ENCODE peak calls at places on chromosomes 7 and 10, in five cellular contexts. U is choroid plexus epithelial cell; O is ascending aorta; Z is CD8-positive, alpha-beta T cell; S is H1. R is an unnamed sample.

GRCh38 chr7:46291064-46291463 is 370.0 kb upstream of the IGFBP3 start:
- DNase-seq in O (no peak), S (no peak), Z (no peak), U (peak), R (peak)

GRCh38 chr7:101125989-101126650 is 784 bp upstream of the SERPINE1 start:
- DNase-seq in U (peak), O (no peak), S (no peak), Z (no peak), R (no peak)

GRCh38 chr7:149616898-149617297 is 119.3 kb upstream of the ZNF746 start:
- DNase-seq in Z (no peak), O (no peak), S (no peak), U (no peak), R (no peak)

GRCh38 chr10:6778992-6779701 is 199.1 kb upstream of the PRKCQ start:
- DNase-seq in O (no peak), Z (no peak), U (peak), S (no peak), R (peak)

GRCh38 chr7:130891254-130892094 is 157.5 kb upstream of the KLF14 start:
- DNase-seq in S (no peak), Z (no peak), O (no peak), U (peak), R (peak)

GRCh38 chr10:131155903-131156285 is 155.6 kb downstream of the TCERG1L start:
- DNase-seq in Z (no peak), S (no peak), O (no peak), U (no peak), R (no peak)

GRCh38 chr7:17654940-17655339 is 285.4 kb downstream of the SNX13 start:
- DNase-seq in S (no peak), O (no peak), U (no peak), Z (no peak), R (no peak)

GRCh38 chr10:57844387-57844998 is 423.2 kb downstream of the IPMK start:
- DNase-seq in O (no peak), Z (no peak), S (no peak), U (no peak), R (peak)

GRCh38 chr10:7484456-7485266 is 73.8 kb upstream of the SFMBT2 start:
- DNase-seq in S (no peak), O (no peak), Z (peak), U (no peak), R (no peak)

GRCh38 chr7:29807179-29807841 is 1.0 kb downstream of the WIPF3 start:
- DNase-seq in U (no peak), O (no peak), S (peak), Z (no peak), R (peak)

GRCh38 chr7:134562136-134562535 is 13.2 kb downstream of the AKR1B15 start:
- DNase-seq in S (no peak), U (peak), O (no peak), Z (no peak), R (no peak)

GRCh38 chr7:75572396-75572795 is 80.3 kb downstream of the SPDYE5 start:
- DNase-seq in Z (no peak), S (no peak), U (no peak), O (no peak), R (no peak)

GRCh38 chr7:154842608-154843007 is 160.3 kb downstream of the PAXIP1 start:
- DNase-seq in S (no peak), Z (no peak), U (no peak), O (no peak), R (no peak)

GRCh38 chr10:79238606-79239005 is 108.7 kb upstream of the PPIF start:
- DNase-seq in Z (no peak), S (no peak), O (no peak), U (no peak), R (no peak)

GRCh38 chr10:13891542-13892431 is 305.0 kb downstream of the PRPF18 start:
- DNase-seq in O (no peak), U (no peak), S (peak), Z (no peak), R (peak)

GRCh38 chr10:78475501-78475900 is 441.8 kb downstream of the RPS24 start:
- DNase-seq in S (no peak), O (no peak), U (no peak), Z (no peak), R (no peak)

GRCh38 chr10:89845541-89846275 is 144.3 kb downstream of the KIF20B start:
- DNase-seq in Z (no peak), O (no peak), U (peak), S (no peak), R (no peak)

GRCh38 chr10:71564221-71564820 is 155.3 kb downstream of the C10orf105 start:
- DNase-seq in Z (no peak), U (no peak), S (no peak), O (no peak), R (no peak)

GRCh38 chr10:109956454-109957091 is 33.3 kb upstream of the XPNPEP1 start:
- DNase-seq in Z (no peak), O (no peak), S (no peak), U (peak), R (peak)

GRCh38 chr7:50330254-50330653 is 25.7 kb downstream of the IKZF1 start:
- DNase-seq in Z (no peak), U (no peak), O (no peak), S (no peak), R (no peak)

GRCh38 chr10:62582804-62583208 is 208.6 kb downstream of the ZNF365 start:
- DNase-seq in U (peak), O (peak), S (no peak), Z (no peak), R (no peak)

GRCh38 chr10:74955796-74956195 is 129.4 kb downstream of the KAT6B start:
- DNase-seq in Z (no peak), S (no peak), U (no peak), O (no peak), R (peak)

GRCh38 chr7:80641548-80641947 is 3.1 kb downstream of the CD36 start:
- DNase-seq in U (no peak), O (no peak), Z (no peak), S (no peak), R (no peak)

GRCh38 chr10:103584216-103585010 is 90.9 kb downstream of the NEURL1 start:
- DNase-seq in Z (peak), S (no peak), U (no peak), O (no peak), R (peak)

GRCh38 chr7:115292381-115292780 is 370.5 kb downstream of the MDFIC start:
- DNase-seq in O (no peak), U (no peak), S (no peak), Z (no peak), R (no peak)

GRCh38 chr7:16822029-16822428 is 17.2 kb upstream of the AGR2 start:
- DNase-seq in S (no peak), U (no peak), Z (no peak), O (no peak), R (no peak)

GRCh38 chr7:25206765-25207164 is 21.5 kb downstream of the NPVF start:
- DNase-seq in U (no peak), S (no peak), O (no peak), Z (no peak), R (no peak)
- TF ChIP-seq CTCF in U (no peak), S (no peak), O (no peak), Z (no peak), R (no peak)

DNA sequence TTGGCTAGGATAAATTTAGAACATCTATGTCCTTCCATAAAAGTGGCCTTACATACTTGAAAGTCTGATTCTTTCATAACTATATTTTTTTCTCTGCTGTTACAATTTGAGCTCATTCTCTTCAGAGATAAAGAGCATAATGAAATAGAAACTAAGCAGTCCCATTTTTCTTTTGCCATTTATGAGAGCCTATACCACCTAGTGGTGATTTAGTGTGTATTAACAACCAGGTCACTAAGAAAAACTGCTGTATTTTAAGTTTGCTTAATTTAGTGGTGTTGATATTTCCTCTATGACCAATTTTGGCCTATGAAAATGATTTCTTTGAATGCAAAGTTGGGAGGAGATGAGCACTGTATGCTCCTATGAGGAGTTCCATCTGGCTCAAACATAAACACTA is 88.7 kb upstream of the ZWINT start:
- DNase-seq in S (no peak), U (peak), O (no peak), Z (no peak), R (no peak)
- TF ChIP-seq CTCF in S (no peak), U (no peak), O (no peak), Z (no peak), R (no peak)

GRCh38 chr7:111564078-111564477 is 1.8 kb upstream of the IMMP2L start:
- DNase-seq in S (no peak), Z (no peak), U (no peak), O (no peak), R (no peak)

GRCh38 chr7:111560773-111561658 is 1.3 kb downstream of the IMMP2L start:
- DNase-seq in Z (no peak), S (no peak), O (no peak), U (peak), R (peak)

GRCh38 chr7:111559665-111560064 is 2.6 kb downstream of the IMMP2L start:
- DNase-seq in S (no peak), O (no peak), U (no peak), Z (no peak), R (no peak)

GRCh38 chr7:111561659-111561908 is 708 bp downstream of the IMMP2L start:
- DNase-seq in O (no peak), Z (no peak), U (no peak), S (peak), R (no peak)

DNA sequence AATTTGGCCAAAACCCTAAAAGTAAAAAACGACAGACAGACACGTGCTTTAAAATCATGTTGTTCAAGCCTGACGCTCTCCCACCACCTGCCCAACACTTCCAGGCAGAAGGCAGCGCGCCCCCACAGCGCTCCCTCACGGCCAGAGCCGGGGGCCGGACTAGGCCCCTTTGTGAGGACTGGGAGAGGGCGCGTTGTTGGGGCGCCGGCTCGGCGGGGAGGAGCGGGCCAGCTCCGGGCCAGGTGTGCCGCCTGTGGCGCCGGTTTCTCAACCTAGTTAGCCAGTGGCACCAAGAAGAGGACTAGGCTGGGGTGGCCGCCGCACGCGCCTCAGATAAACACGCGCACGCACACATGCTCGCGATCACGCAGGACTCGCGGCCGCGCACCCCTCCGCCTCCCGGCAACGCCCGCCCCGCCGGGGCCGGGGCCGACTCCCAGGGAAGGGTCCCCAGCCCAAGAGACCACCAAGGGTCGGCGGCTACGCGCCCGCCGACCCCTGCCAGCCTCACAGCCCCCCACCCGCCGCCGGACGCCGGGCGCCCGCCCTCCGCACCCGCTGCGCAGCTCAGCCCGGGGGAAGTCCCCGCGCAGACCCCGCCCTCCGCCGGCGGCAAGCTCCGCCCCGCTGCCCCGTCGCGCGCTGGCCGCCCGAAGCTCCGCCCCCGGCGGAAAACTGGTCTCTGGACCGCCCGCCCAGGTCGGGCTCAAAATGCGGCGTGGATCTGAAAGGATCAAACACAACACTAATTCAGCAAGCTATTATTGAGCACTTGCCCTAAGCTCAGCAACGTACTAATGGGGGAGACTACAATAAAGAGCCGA is at the start of gene IMMP2L:
- DNase-seq in Z (peak), O (peak), U (peak), S (peak), R (peak)
- TF ChIP-seq CTCF in Z (peak), O (peak), U (peak), S (peak), R (peak)

GRCh38 chr10:16943301-16944080 is 126.3 kb upstream of the RSU1 start:
- DNase-seq in S (no peak), Z (no peak), O (no peak), U (peak), R (no peak)
- TF ChIP-seq CTCF in S (no peak), Z (no peak), O (peak), U (no peak), R (no peak)

DNA sequence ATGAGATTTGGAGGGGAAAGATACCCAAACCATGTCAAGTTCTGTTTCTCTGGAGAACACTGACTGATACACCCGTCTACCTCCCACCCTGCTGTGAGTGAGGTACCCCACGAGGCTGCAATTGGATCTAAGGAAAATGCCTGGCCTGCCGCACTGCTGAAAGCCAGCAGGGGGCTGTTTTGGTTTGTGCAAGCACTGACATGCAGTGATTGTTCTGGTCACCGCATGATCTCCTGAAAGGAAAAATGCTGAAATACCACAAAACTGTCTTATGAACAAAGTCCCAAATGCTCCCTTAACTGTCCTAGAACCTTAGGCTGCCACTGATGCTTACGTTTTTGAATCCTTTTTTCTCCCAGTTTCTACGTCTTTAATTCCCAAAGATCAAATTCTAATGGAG is 132.7 kb downstream of the JCAD start:
- DNase-seq in Z (no peak), U (peak), S (no peak), O (no peak), R (no peak)
- TF ChIP-seq CTCF in Z (no peak), U (peak), S (peak), O (peak), R (peak)

GRCh38 chr7:116436305-116436826 is 63.2 kb upstream of the CAV2 start:
- DNase-seq in U (no peak), O (no peak), S (no peak), Z (no peak), R (no peak)

GRCh38 chr7:116441534-116441933 is 58.0 kb upstream of the CAV2 start:
- DNase-seq in S (no peak), O (no peak), U (no peak), Z (no peak), R (no peak)

GRCh38 chr7:116439005-116439404 is 60.5 kb upstream of the CAV2 start:
- DNase-seq in S (no peak), U (no peak), Z (no peak), O (no peak), R (no peak)

GRCh38 chr7:116439856-116440549 is 59.5 kb upstream of the CAV2 start:
- DNase-seq in S (no peak), U (peak), Z (no peak), O (no peak), R (no peak)

DNA sequence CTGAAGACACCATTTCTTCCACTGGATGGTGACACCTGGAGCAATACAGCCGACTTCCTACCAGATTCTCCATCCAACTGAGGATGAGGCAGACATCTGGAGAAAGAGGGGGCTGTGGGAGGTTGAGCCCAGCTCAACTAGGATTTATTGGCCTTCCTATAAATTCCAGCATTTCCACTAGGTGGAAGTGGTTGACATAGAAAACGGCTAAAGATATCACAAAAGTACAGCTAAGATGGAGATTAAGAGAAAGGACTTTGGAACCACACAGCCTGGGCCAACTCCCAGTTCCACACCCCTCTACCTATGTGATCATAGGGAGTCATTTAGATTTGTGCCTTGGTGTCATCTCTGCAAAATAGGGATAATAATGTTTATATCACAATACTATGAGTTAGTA is 61.3 kb upstream of the CAV2 start:
- DNase-seq in U (peak), S (no peak), Z (no peak), O (no peak), R (no peak)
- TF ChIP-seq CTCF in U (peak), S (no peak), Z (no peak), O (peak), R (peak)

R was measured in cardiac muscle cell.